ENCODE peak calls at places on chromosome 9, in seven cellular contexts. One of them, this sample, is unnamed.

GRCh38 chr9:88989961-88990570 is 1.2 kb upstream of the S1PR3 start:
- DNase-seq in AG04450: no peak
- DNase-seq in NCI-H1694: no peak
- DNase-seq in CD4-positive, CD25-positive, alpha-beta regulatory T cell: no peak
- DNase-seq in NCI-H187: no peak
- DNase-seq in effector CD4-positive, alpha-beta T cell: no peak
- DNase-seq in Kasumi-1: no peak
- DNase-seq in this sample: no peak

GRCh38 chr9:33374190-33374589 is 28.2 kb downstream of the AQP7 start:
- DNase-seq in Kasumi-1: no peak
- DNase-seq in CD4-positive, CD25-positive, alpha-beta regulatory T cell: no peak
- DNase-seq in effector CD4-positive, alpha-beta T cell: no peak
- DNase-seq in AG04450: no peak
- DNase-seq in NCI-H1694: no peak
- DNase-seq in NCI-H187: no peak
- DNase-seq in this sample: no peak

GRCh38 chr9:89531766-89532165 is 33.9 kb upstream of the SEMA4D start:
- DNase-seq in Kasumi-1: no peak
- DNase-seq in NCI-H1694: no peak
- DNase-seq in CD4-positive, CD25-positive, alpha-beta regulatory T cell: no peak
- DNase-seq in NCI-H187: no peak
- DNase-seq in AG04450: no peak
- DNase-seq in effector CD4-positive, alpha-beta T cell: no peak
- DNase-seq in this sample: no peak

GRCh38 chr9:92686954-92687353 is 17.0 kb upstream of the IPPK start:
- DNase-seq in NCI-H187: no peak
- DNase-seq in Kasumi-1: peak
- DNase-seq in CD4-positive, CD25-positive, alpha-beta regulatory T cell: peak
- DNase-seq in AG04450: no peak
- DNase-seq in effector CD4-positive, alpha-beta T cell: no peak
- DNase-seq in NCI-H1694: no peak
- DNase-seq in this sample: no peak

GRCh38 chr9:97373311-97373710 is 38.6 kb upstream of the TDRD7 start:
- DNase-seq in AG04450: no peak
- DNase-seq in effector CD4-positive, alpha-beta T cell: no peak
- DNase-seq in Kasumi-1: no peak
- DNase-seq in NCI-H187: no peak
- DNase-seq in NCI-H1694: peak
- DNase-seq in CD4-positive, CD25-positive, alpha-beta regulatory T cell: no peak
- DNase-seq in this sample: no peak

GRCh38 chr9:8863886-8864881 is 1064.6 kb upstream of the DMAC1 start:
- DNase-seq in AG04450: no peak
- DNase-seq in NCI-H187: no peak
- DNase-seq in Kasumi-1: no peak
- DNase-seq in CD4-positive, CD25-positive, alpha-beta regulatory T cell: no peak
- DNase-seq in effector CD4-positive, alpha-beta T cell: no peak
- DNase-seq in NCI-H1694: no peak
- DNase-seq in this sample: no peak

GRCh38 chr9:36903541-36904435 is 130.3 kb downstream of the PAX5 start:
- DNase-seq in effector CD4-positive, alpha-beta T cell: no peak
- DNase-seq in NCI-H187: no peak
- DNase-seq in AG04450: no peak
- DNase-seq in NCI-H1694: no peak
- DNase-seq in Kasumi-1: peak
- DNase-seq in CD4-positive, CD25-positive, alpha-beta regulatory T cell: peak
- DNase-seq in this sample: no peak

GRCh38 chr9:81445331-81445921 is 243.9 kb downstream of the TLE1 start:
- DNase-seq in CD4-positive, CD25-positive, alpha-beta regulatory T cell: no peak
- DNase-seq in Kasumi-1: peak
- DNase-seq in NCI-H1694: no peak
- DNase-seq in effector CD4-positive, alpha-beta T cell: no peak
- DNase-seq in AG04450: no peak
- DNase-seq in NCI-H187: no peak
- DNase-seq in this sample: no peak

GRCh38 chr9:72415163-72415562 is 50.2 kb upstream of the ZFAND5 start:
- DNase-seq in CD4-positive, CD25-positive, alpha-beta regulatory T cell: no peak
- DNase-seq in NCI-H1694: no peak
- DNase-seq in NCI-H187: no peak
- DNase-seq in AG04450: no peak
- DNase-seq in Kasumi-1: no peak
- DNase-seq in effector CD4-positive, alpha-beta T cell: no peak
- DNase-seq in this sample: no peak

GRCh38 chr9:34084562-34084961 is 35.9 kb upstream of the UBAP2 start:
- DNase-seq in Kasumi-1: no peak
- DNase-seq in CD4-positive, CD25-positive, alpha-beta regulatory T cell: no peak
- DNase-seq in effector CD4-positive, alpha-beta T cell: no peak
- DNase-seq in NCI-H1694: no peak
- DNase-seq in NCI-H187: no peak
- DNase-seq in AG04450: no peak
- DNase-seq in this sample: no peak

GRCh38 chr9:2765250-2765880 is 48.1 kb downstream of the KCNV2 start:
- DNase-seq in NCI-H1694: no peak
- DNase-seq in CD4-positive, CD25-positive, alpha-beta regulatory T cell: peak
- DNase-seq in Kasumi-1: peak
- DNase-seq in AG04450: no peak
- DNase-seq in effector CD4-positive, alpha-beta T cell: no peak
- DNase-seq in NCI-H187: no peak
- DNase-seq in this sample: peak

This sample was measured in dermis microvascular lymphatic vessel endothelial cell.